ENCODE peak calls at places on chromosome 2, in ten cellular contexts. S is omental fat pad, K is AG09309, A is mesothelial cell of epicardium, P is cardiac muscle cell, G is progenitor cell of endocrine pancreas, Z is fibroblast of mammary gland, F is heart left ventricle, B is ovary, W is coronary artery. Q is an unnamed sample.

GRCh38 chr2:73043978-73044832 is 27.3 kb downstream of the SFXN5 start:
- DNase-seq in P (no peak), K (no peak), F (no peak), G (no peak), A (no peak), S (no peak), W (peak), Z (no peak), B (no peak), Q (no peak)

GRCh38 chr2:162074937-162075688 is 1.1 kb upstream of the DPP4 start:
- DNase-seq in W (no peak), S (no peak), F (no peak), B (no peak), G (no peak), K (no peak), A (no peak), P (no peak), Z (peak), Q (no peak)

GRCh38 chr2:67451086-67451832 is 54.1 kb downstream of the ETAA1 start:
- DNase-seq in A (no peak), B (no peak), G (no peak), K (no peak), S (no peak), W (no peak), Z (peak), P (peak), F (no peak), Q (no peak)

GRCh38 chr2:196229013-196229412 is 57.6 kb upstream of the STK17B start:
- DNase-seq in A (no peak), F (no peak), K (no peak), G (no peak), P (no peak), Z (no peak), W (no peak), B (no peak), S (no peak), Q (no peak)

GRCh38 chr2:25664531-25665307 is 8.7 kb downstream of the DTNB start:
- DNase-seq in G (peak), W (no peak), S (peak), Z (peak), P (peak), A (peak), K (no peak), B (peak), F (no peak), Q (peak)

GRCh38 chr2:147275943-147276342 is 568.9 kb upstream of the ACVR2A start:
- DNase-seq in S (no peak), B (no peak), G (no peak), P (peak), A (no peak), W (no peak), K (no peak), F (no peak), Z (no peak), Q (no peak)

GRCh38 chr2:5453648-5454390 is 238.4 kb upstream of the SOX11 start:
- DNase-seq in W (no peak), K (no peak), P (no peak), S (no peak), B (no peak), A (no peak), Z (no peak), F (no peak), G (no peak), Q (no peak)

GRCh38 chr2:32688511-32688910 is 60.7 kb downstream of the TTC27 start:
- DNase-seq in A (no peak), W (no peak), F (no peak), S (no peak), G (no peak), B (no peak), K (peak), P (peak), Z (peak), Q (no peak)

GRCh38 chr2:95301876-95302641 is 4.9 kb downstream of the KCNIP3 start:
- DNase-seq in A (no peak), W (no peak), K (no peak), P (no peak), S (no peak), B (no peak), F (no peak), Z (no peak), G (no peak), Q (no peak)

GRCh38 chr2:176096986-176097819 is 2.4 kb upstream of the HOXD12 start:
- DNase-seq in A (no peak), S (no peak), B (peak), P (peak), W (no peak), K (no peak), F (peak), Z (peak), G (peak), Q (peak)

GRCh38 chr2:175205523-175205922 is 24.0 kb upstream of the ATP5MC3 start:
- DNase-seq in F (no peak), Z (peak), K (no peak), A (no peak), W (no peak), P (peak), S (no peak), G (no peak), B (no peak), Q (no peak)

GRCh38 chr2:196711625-196712024 is 72.1 kb downstream of the CCDC150 start:
- DNase-seq in G (no peak), B (no peak), Z (no peak), A (no peak), F (no peak), W (no peak), S (no peak), K (no peak), P (no peak), Q (no peak)

GRCh38 chr2:45000921-45001628 is 8.2 kb downstream of the SIX2 start:
- DNase-seq in A (no peak), G (no peak), Z (no peak), P (peak), K (no peak), B (no peak), S (no peak), F (no peak), W (no peak), Q (no peak)

GRCh38 chr2:9737053-9737875 is 106.0 kb upstream of the TAF1B start:
- DNase-seq in A (no peak), S (no peak), K (no peak), Z (peak), W (no peak), B (no peak), P (peak), G (no peak), F (no peak), Q (no peak)

GRCh38 chr2:110768591-110768990 is 36.2 kb downstream of the ACOXL start:
- DNase-seq in W (no peak), F (no peak), G (no peak), A (no peak), B (no peak), S (no peak), P (no peak), K (no peak), Z (no peak), Q (no peak)

GRCh38 chr2:26515771-26516170 is 37.8 kb upstream of the OTOF start:
- DNase-seq in P (no peak), F (no peak), B (no peak), S (no peak), W (no peak), A (no peak), G (no peak), Z (no peak), K (no peak), Q (no peak)

GRCh38 chr2:64267699-64268098 is 123.5 kb upstream of the PELI1 start:
- DNase-seq in Z (no peak), S (no peak), P (peak), G (no peak), B (no peak), F (no peak), A (no peak), W (no peak), K (no peak), Q (no peak)

GRCh38 chr2:166344286-166345113 is 31.2 kb downstream of the SCN9A start:
- DNase-seq in B (no peak), W (no peak), Z (peak), F (no peak), A (no peak), G (no peak), S (no peak), K (peak), P (peak), Q (no peak)

GRCh38 chr2:241777686-241778627 is 1.3 kb downstream of the GAL3ST2 start:
- DNase-seq in A (no peak), F (no peak), K (no peak), P (no peak), Z (no peak), W (no peak), B (no peak), S (no peak), G (no peak), Q (no peak)

GRCh38 chr2:47227532-47228166 is 72.5 kb upstream of the STPG4 start:
- DNase-seq in P (no peak), F (no peak), Z (no peak), W (no peak), K (no peak), B (no peak), S (no peak), G (no peak), A (no peak), Q (peak)

GRCh38 chr2:60552096-60552850 is 1.2 kb downstream of the BCL11A start:
- DNase-seq in W (no peak), K (no peak), G (peak), P (peak), A (no peak), Z (no peak), B (no peak), F (peak), S (no peak), Q (no peak)

GRCh38 chr2:64379221-64379620 is 74.7 kb upstream of the LGALSL start:
- DNase-seq in S (no peak), F (no peak), W (no peak), B (no peak), K (no peak), P (no peak), G (no peak), A (no peak), Z (no peak), Q (no peak)

GRCh38 chr2:114688241-114688640 is 245.8 kb downstream of the DPP10 start:
- DNase-seq in W (no peak), Z (no peak), F (no peak), G (no peak), K (no peak), P (no peak), B (no peak), A (no peak), S (no peak), Q (no peak)

GRCh38 chr2:23422089-23423061 is 37.4 kb downstream of the KLHL29 start:
- DNase-seq in B (no peak), G (no peak), P (no peak), Z (no peak), A (no peak), K (no peak), W (peak), S (no peak), F (no peak), Q (no peak)

GRCh38 chr2:173574713-173575112 is 220.0 kb downstream of the CDCA7 start:
- DNase-seq in K (peak), F (no peak), B (no peak), G (no peak), S (no peak), W (no peak), A (no peak), Z (peak), P (peak), Q (no peak)

GRCh38 chr2:81206216-81206615 is 901.7 kb upstream of the LRRTM1 start:
- DNase-seq in G (no peak), S (no peak), K (no peak), F (no peak), B (no peak), W (no peak), P (no peak), A (no peak), Z (no peak), Q (no peak)

GRCh38 chr2:172248381-172249173 is 145.9 kb upstream of the DLX2 start:
- DNase-seq in B (no peak), G (no peak), S (no peak), Z (peak), W (no peak), A (no peak), P (no peak), F (no peak), K (no peak), Q (no peak)

GRCh38 chr2:197705912-197706838 is 1.0 kb downstream of the MARS2 start:
- DNase-seq in F (peak), A (no peak), W (peak), S (peak), G (no peak), P (no peak), Z (peak), B (peak), K (no peak), Q (peak)

GRCh38 chr2:208142925-208143799 is 2.8 kb downstream of the CRYGB start:
- DNase-seq in Z (no peak), K (no peak), A (no peak), F (no peak), W (no peak), S (no peak), P (no peak), G (no peak), B (no peak), Q (no peak)

GRCh38 chr2:65367517-65367916 is 64.9 kb downstream of the SPRED2 start:
- DNase-seq in W (no peak), F (no peak), B (no peak), K (peak), Z (peak), P (peak), A (no peak), S (no peak), G (no peak), Q (no peak)

GRCh38 chr2:176565641-176566323 is 296.5 kb downstream of the MTX2 start:
- DNase-seq in G (no peak), P (no peak), K (no peak), B (no peak), S (no peak), F (peak), A (no peak), Z (peak), W (no peak), Q (no peak)

GRCh38 chr2:7795358-7796199 is 878.4 kb downstream of the RNF144A start:
- DNase-seq in G (no peak), P (no peak), F (no peak), A (no peak), K (no peak), B (no peak), Z (peak), S (no peak), W (no peak), Q (no peak)

GRCh38 chr2:86136141-86136540 is 30.1 kb downstream of the PTCD3 start:
- DNase-seq in G (no peak), B (no peak), P (no peak), W (no peak), Z (no peak), S (no peak), K (no peak), F (no peak), A (no peak), Q (no peak)

GRCh38 chr2:49936965-49937364 is 782.6 kb upstream of the FSHR start:
- DNase-seq in A (no peak), B (no peak), S (no peak), G (no peak), W (no peak), P (no peak), K (no peak), Z (no peak), F (no peak), Q (no peak)
- TF ChIP-seq CTCF in A (no peak), B (no peak), S (no peak), G (no peak), W (no peak), P (no peak), K (no peak), Z (no peak), F (no peak), Q (no peak)

DNA sequence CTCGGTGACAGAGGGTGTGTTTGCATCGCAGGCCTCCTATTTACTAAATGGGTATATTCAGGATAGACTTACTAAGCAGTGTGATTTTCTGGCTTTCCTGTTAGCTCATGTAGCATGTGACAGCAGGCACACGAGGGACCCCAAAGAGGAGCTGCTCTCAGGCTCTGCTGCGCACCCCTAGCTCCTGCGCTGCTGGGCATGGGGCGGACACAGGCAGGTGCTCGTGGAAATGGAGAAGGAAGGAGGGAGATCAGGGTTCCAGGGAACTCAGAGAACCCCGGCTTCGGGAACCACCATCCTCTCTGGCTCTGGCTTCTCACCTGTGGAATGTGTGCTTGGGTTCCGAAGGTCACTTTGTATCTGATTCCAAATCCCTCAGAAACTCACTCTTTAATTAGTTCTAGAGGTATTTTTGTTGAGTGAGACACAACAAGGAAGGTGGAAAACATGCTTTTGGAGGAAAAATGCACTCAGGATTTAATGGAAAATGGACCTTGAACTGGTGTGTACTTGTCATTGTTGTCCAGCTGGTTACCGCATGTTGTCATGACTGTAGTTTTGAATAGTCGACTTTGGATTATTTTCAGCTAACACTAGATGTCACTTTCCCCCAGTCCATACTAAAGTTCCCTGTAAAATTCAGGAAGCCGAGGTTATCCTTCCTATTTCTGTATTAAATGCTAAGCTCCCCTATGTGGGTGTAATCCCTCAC is 3.5 kb downstream of the SNTG2 start:
- DNase-seq in S (no peak), Z (peak), K (no peak), B (no peak), W (no peak), G (no peak), A (no peak), P (peak), F (no peak), Q (no peak)
- TF ChIP-seq CTCF in S (no peak), Z (peak), K (peak), B (no peak), W (no peak), G (peak), A (no peak), P (peak), F (peak), Q (peak)

GRCh38 chr2:206700141-206700540 is 18.1 kb downstream of the DYTN start:
- DNase-seq in B (no peak), F (no peak), W (no peak), Z (peak), P (peak), K (no peak), A (no peak), S (no peak), G (no peak), Q (no peak)
- TF ChIP-seq CTCF in B (no peak), F (no peak), W (no peak), Z (no peak), P (no peak), K (no peak), A (no peak), S (no peak), G (no peak), Q (no peak)

GRCh38 chr2:66437055-66437454 is 2.1 kb downstream of the MEIS1 start:
- DNase-seq in P (peak), W (no peak), F (no peak), A (no peak), S (no peak), B (no peak), Z (peak), K (no peak), G (no peak), Q (no peak)

GRCh38 chr2:66435549-66435875 is 587 bp downstream of the MEIS1 start:
- DNase-seq in K (no peak), W (no peak), S (no peak), A (no peak), F (no peak), B (no peak), G (no peak), P (peak), Z (peak), Q (no peak)

GRCh38 chr2:66435963-66436362 is 1.0 kb downstream of the MEIS1 start:
- DNase-seq in G (no peak), Z (no peak), F (no peak), P (no peak), K (no peak), W (no peak), B (no peak), A (no peak), S (no peak), Q (no peak)

GRCh38 chr2:66437601-66438497 is 2.9 kb downstream of the MEIS1 start:
- DNase-seq in P (peak), B (peak), W (no peak), G (no peak), Z (peak), K (no peak), A (no peak), F (peak), S (no peak), Q (no peak)

DNA sequence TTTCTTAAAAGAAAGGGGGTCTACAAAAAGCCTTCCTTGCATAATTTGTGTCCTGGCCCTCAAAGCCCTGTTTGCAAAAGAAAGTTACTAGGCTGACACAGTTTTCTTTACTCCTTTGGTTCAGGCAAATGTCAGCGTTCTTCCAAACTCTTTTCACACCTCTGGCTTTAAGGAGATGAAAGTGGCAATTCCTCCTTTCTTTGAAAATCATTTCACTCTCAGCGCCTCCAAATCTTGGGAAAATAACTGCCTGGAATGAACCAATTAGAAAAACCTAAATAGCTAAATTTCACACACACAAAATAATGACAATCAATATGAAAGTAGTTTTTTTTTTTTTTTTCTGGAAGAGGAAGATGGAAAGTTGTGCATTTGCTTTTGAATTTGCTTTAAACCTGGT is 1.6 kb downstream of the MEIS1 start:
- DNase-seq in B (no peak), K (no peak), Z (no peak), A (no peak), S (no peak), G (no peak), W (no peak), F (no peak), P (no peak), Q (no peak)
- TF ChIP-seq CTCF in B (no peak), K (no peak), Z (no peak), A (no peak), S (no peak), G (no peak), W (no peak), F (no peak), P (no peak), Q (no peak)

DNA sequence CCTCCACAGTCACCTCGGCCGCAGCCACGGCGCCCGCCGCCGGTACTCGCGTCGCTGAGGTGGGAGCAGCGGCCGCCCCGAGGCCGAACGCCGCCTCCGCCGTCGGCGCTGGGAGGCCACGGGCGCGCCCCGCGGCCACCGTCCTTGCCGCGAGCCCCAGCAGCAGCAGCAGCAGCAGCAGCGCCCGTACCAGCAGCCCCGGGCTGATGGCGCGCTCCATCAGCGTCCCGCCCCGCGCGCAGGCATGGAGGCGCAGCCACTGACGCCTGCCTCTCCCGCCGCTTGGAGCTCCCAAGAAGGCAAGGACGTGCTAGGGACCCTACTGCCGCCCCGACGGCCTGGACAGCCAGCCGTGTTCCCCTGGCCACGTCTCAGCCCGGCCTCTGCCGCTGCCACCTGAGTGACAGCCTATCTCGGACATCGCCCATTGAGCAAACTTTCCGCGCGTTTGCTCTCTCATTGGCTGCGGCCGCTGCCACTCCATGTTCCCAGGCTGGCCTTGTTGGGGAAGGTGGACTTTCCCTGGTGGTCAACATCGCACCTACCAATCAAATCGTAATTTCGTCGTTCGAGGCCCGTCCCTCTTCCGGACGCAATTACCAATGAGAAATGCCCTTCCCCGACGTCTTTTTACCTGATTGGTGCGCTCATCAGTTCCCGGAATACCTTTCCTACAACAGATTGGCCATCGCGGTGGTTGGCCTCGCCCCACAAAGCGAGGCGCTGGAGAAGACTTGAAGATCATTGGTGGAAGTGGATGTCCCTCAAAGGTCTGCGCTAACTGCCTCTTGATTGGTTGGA is at the start of gene EIF2AK3:
- DNase-seq in S (peak), F (peak), W (peak), G (peak), A (peak), B (peak), Z (peak), P (peak), K (peak), Q (peak)
- TF ChIP-seq CTCF in S (no peak), F (peak), W (peak), G (no peak), A (peak), B (peak), Z (no peak), P (no peak), K (no peak), Q (peak)